ENCODE peak calls at places on chromosome 7, in eight cellular contexts. H is HCT116, B is mesenchymal stem cell, I is neuronal stem cell, G is right lobe of liver, K is left ventricle myocardium inferior, V is heart right ventricle, N is H9. F is an unnamed sample.

GRCh38 chr7:33882950-33883349 is 22.4 kb upstream of the BMPER start:
- DNase-seq in G (no peak), N (no peak), H (no peak), I (no peak), V (no peak), B (no peak), K (no peak), F (no peak)

GRCh38 chr7:157000047-157000726 is 10.3 kb downstream of the MNX1 start:
- DNase-seq in B (no peak), G (no peak), V (no peak), H (no peak), I (no peak), N (peak; percentile 56), K (no peak), F (no peak)

GRCh38 chr7:151632750-151633515 is 113.2 kb upstream of the RHEB start:
- DNase-seq in N (peak; percentile 65), I (peak; percentile 46), V (peak; percentile 61), G (peak; percentile 69), H (no peak), K (peak; percentile 57), B (peak; percentile 79), F (peak; percentile 58)

GRCh38 chr7:55021951-55022617 is 3.3 kb downstream of the EGFR start:
- DNase-seq in K (no peak), V (no peak), H (no peak), B (no peak), N (no peak), G (no peak), I (no peak), F (no peak)

GRCh38 chr7:81776159-81776558 is 6.3 kb upstream of the HGF start:
- DNase-seq in N (no peak), G (no peak), V (no peak), K (no peak), I (no peak), H (no peak), B (peak; percentile 70), F (no peak)

GRCh38 chr7:77933394-77933793 is 134.8 kb downstream of the PHTF2 start:
- DNase-seq in I (no peak), B (peak; percentile 70), V (no peak), H (peak; percentile 22), G (no peak), N (no peak), K (no peak), F (no peak)

GRCh38 chr7:103989200-103989784 is at the start of gene RELN:
- DNase-seq in H (no peak), N (peak; percentile 48), G (peak; percentile 50), K (no peak), B (peak; percentile 19), I (peak; percentile 63), V (no peak), F (no peak)

GRCh38 chr7:22316914-22317313 is 40.0 kb downstream of the RAPGEF5 start:
- DNase-seq in H (no peak), K (no peak), B (no peak), I (no peak), G (no peak), N (no peak), V (no peak), F (no peak)

GRCh38 chr7:22944506-22944905 is 69.4 kb downstream of the HYCC1 start:
- DNase-seq in V (no peak), B (no peak), G (no peak), K (no peak), H (no peak), N (no peak), I (no peak), F (no peak)

GRCh38 chr7:50496541-50496940 is 46.4 kb upstream of the FIGNL1 start:
- DNase-seq in H (no peak), V (no peak), I (no peak), K (no peak), G (no peak), N (no peak), B (no peak), F (no peak)

GRCh38 chr7:11911900-11912299 is 79.9 kb upstream of the THSD7A start:
- DNase-seq in N (no peak), K (no peak), V (no peak), B (no peak), H (no peak), G (no peak), I (no peak), F (no peak)

GRCh38 chr7:100897111-100897608 is 1.5 kb upstream of the ACHE start:
- DNase-seq in N (peak; percentile 64), H (no peak), G (peak; percentile 62), B (no peak), K (peak; percentile 44), V (peak; percentile 60), I (no peak), F (peak; percentile 66)

GRCh38 chr7:70492641-70493040 is 639.3 kb upstream of the GALNT17 start:
- DNase-seq in V (no peak), I (no peak), K (no peak), H (no peak), N (no peak), G (no peak), B (no peak), F (no peak)

GRCh38 chr7:121755818-121756501 is 117.0 kb upstream of the PTPRZ1 start:
- DNase-seq in B (no peak), I (peak; percentile 48), H (no peak), G (no peak), V (no peak), N (peak; percentile 44), K (no peak), F (no peak)

GRCh38 chr7:121753965-121754364 is 119.0 kb upstream of the PTPRZ1 start:
- DNase-seq in H (no peak), G (no peak), K (no peak), V (no peak), B (no peak), N (no peak), I (no peak), F (no peak)

GRCh38 chr7:121755286-121755685 is 117.7 kb upstream of the PTPRZ1 start:
- DNase-seq in N (no peak), V (no peak), H (no peak), K (no peak), I (no peak), B (no peak), G (no peak), F (no peak)

GRCh38 chr7:121748546-121748945 is 124.4 kb upstream of the PTPRZ1 start:
- DNase-seq in N (no peak), V (no peak), G (no peak), K (no peak), B (no peak), I (no peak), H (no peak), F (no peak)

DNA sequence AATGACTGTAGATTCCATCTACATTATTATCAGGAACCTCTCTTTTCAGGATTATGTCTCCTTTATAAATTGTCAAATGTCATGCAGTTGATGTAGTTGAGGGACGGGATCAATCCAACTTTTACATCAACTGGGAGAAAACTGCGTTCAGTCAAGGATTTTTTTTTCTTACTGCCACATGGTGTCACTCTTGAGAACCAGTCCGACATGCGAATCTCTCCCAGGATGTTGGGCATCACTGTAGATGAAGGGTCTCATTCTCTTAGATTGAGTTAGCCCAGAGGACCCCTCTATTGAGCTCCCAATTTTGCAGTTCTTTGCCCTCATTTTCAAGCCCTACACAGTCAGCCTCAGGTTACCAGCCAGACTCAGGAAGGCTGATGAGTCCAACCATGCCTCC is 120.3 kb upstream of the PTPRZ1 start:
- DNase-seq in I (no peak), B (peak; percentile 8), G (no peak), V (no peak), N (peak; percentile 39), H (peak; percentile 2), K (no peak), F (no peak)
- H3K27ac ChIP-seq in I (no peak overlapping the region), B (no peak overlapping the region), G (no peak overlapping the region), V (no peak overlapping the region), N (no peak overlapping the region), H (no peak overlapping the region), K (no peak overlapping the region), F (no peak overlapping the region)

GRCh38 chr7:45032421-45032820 is 32.4 kb downstream of the CCM2 start:
- DNase-seq in V (no peak), I (no peak), K (no peak), B (no peak), N (no peak), H (no peak), G (no peak), F (no peak)
- H3K27ac ChIP-seq in V (no peak overlapping the region), I (no peak overlapping the region), K (no peak overlapping the region), B (peak overlapping the region; percentile 0), N (no peak overlapping the region), H (no peak overlapping the region), G (no peak overlapping the region), F (no peak overlapping the region)

GRCh38 chr7:38671901-38672559 is 40.9 kb upstream of the AMPH start:
- DNase-seq in N (no peak), B (no peak), G (no peak), I (no peak), H (no peak), K (no peak), V (no peak), F (no peak)
- H3K27ac ChIP-seq in N (no peak overlapping the region), B (no peak overlapping the region), G (no peak overlapping the region), I (no peak overlapping the region), H (no peak overlapping the region), K (no peak overlapping the region), V (no peak overlapping the region), F (no peak overlapping the region)

GRCh38 chr7:116354546-116355422 is 144.4 kb downstream of the TES start:
- DNase-seq in I (no peak), K (peak; percentile 74), H (peak; percentile 96), G (peak; percentile 69), B (peak; percentile 100), N (peak; percentile 42), V (peak; percentile 67), F (peak; percentile 67)

GRCh38 chr7:116355423-116355765 is 144.1 kb upstream of the CAV2 start:
- DNase-seq in K (no peak), B (no peak), N (no peak), H (no peak), I (no peak), G (no peak), V (no peak), F (no peak)

GRCh38 chr7:116356333-116356965 is 143.1 kb upstream of the CAV2 start:
- DNase-seq in G (peak; percentile 46), V (no peak), K (no peak), H (no peak), B (peak; percentile 33), N (no peak), I (no peak), F (no peak)

GRCh38 chr7:116356979-116357378 is 142.6 kb upstream of the CAV2 start:
- DNase-seq in V (no peak), H (no peak), N (no peak), K (no peak), I (no peak), B (peak; percentile 67), G (no peak), F (no peak)

DNA sequence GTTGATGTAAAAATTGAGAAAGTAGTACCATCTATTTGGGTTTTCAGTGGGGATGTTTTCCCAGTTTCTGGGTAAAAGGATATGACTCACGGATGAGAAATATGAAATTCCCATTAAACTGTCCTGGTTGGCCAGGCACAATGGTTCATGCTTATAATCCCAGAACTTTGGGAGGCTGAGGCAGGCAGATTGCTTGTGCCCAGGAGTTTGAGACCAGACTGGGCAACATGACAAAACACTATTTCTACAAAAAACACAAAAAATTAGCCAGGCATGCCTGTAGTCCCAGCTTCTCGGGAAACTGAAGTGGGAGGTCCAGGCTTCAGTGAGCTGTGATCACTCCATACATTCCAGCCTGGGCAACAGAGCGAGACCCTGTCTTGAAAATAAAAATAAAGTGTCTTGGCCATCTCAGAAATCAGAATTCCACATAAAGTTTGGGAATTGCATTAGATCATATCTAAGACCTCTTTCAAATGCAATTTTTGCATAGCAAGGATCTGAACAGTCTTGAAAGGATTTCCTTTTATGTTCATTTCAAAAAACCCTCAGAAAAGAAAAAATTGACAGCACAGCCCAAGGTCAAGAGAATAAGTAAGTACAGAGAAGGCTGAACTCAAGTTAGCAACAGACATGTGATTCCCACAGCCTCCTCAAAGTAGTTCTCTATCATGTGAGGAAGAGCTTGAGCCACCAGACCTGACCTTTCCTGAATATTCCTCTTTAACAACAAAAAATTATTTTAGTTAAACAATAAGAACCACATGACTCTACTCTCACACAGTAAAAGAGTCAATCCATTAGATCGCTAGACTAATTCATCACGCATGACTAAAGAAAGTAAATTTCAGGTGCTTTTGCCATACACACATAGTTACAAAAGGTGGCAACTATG is 141.5 kb upstream of the CAV2 start:
- DNase-seq in B (peak; percentile 44), G (no peak), N (no peak), K (no peak), H (no peak), V (no peak), I (no peak), F (no peak)
- H3K27ac ChIP-seq in B (peak overlapping the region; percentile 76), G (no peak overlapping the region), N (no peak overlapping the region), K (peak overlapping the region; percentile 96), H (peak overlapping the region; percentile 89), V (peak overlapping the region; percentile 92), I (no peak overlapping the region), F (no peak overlapping the region)

F was measured in adrenal gland.